ENCODE peak calls at places on chromosomes 1 and 21, in nine cellular contexts. One of them, this sample, is unnamed.

GRCh38 chr1:50978144-50978851 is 8.3 kb downstream of the CDKN2C start:
- DNase-seq in K562: no peak
- DNase-seq in breast epithelium: no peak
- DNase-seq in stomach: peak; percentile 61
- DNase-seq in prostate gland: peak; percentile 42
- DNase-seq in spleen: peak; percentile 86
- DNase-seq in GM12891: peak; percentile 22
- DNase-seq in GM23338: peak; percentile 94
- DNase-seq in sigmoid colon: peak; percentile 83
- DNase-seq in this sample: no peak

GRCh38 chr1:176531036-176531435 is 68.1 kb downstream of the PAPPA2 start:
- DNase-seq in stomach: no peak
- DNase-seq in breast epithelium: no peak
- DNase-seq in GM23338: no peak
- DNase-seq in K562: no peak
- DNase-seq in prostate gland: peak; percentile 19
- DNase-seq in GM12891: no peak
- DNase-seq in sigmoid colon: no peak
- DNase-seq in spleen: no peak
- DNase-seq in this sample: no peak

GRCh38 chr1:62676606-62677356 is 11.4 kb downstream of the DOCK7 start:
- DNase-seq in GM12891: no peak
- DNase-seq in sigmoid colon: no peak
- DNase-seq in stomach: no peak
- DNase-seq in spleen: no peak
- DNase-seq in GM23338: peak; percentile 47
- DNase-seq in prostate gland: no peak
- DNase-seq in breast epithelium: no peak
- DNase-seq in K562: no peak
- DNase-seq in this sample: no peak

GRCh38 chr1:236361909-236362590 is 32.0 kb upstream of the EDARADD start:
- DNase-seq in sigmoid colon: no peak
- DNase-seq in spleen: no peak
- DNase-seq in prostate gland: no peak
- DNase-seq in GM12891: no peak
- DNase-seq in stomach: no peak
- DNase-seq in K562: no peak
- DNase-seq in breast epithelium: no peak
- DNase-seq in GM23338: no peak
- DNase-seq in this sample: no peak

GRCh38 chr1:245336149-245336983 is 181.6 kb downstream of the KIF26B start:
- DNase-seq in prostate gland: no peak
- DNase-seq in K562: no peak
- DNase-seq in spleen: no peak
- DNase-seq in GM12891: no peak
- DNase-seq in breast epithelium: no peak
- DNase-seq in sigmoid colon: no peak
- DNase-seq in GM23338: peak; percentile 32
- DNase-seq in stomach: peak; percentile 51
- DNase-seq in this sample: no peak

GRCh38 chr1:210262167-210262896 is 29.7 kb downstream of the SERTAD4 start:
- DNase-seq in spleen: no peak
- DNase-seq in prostate gland: no peak
- DNase-seq in GM12891: no peak
- DNase-seq in sigmoid colon: peak; percentile 69
- DNase-seq in K562: no peak
- DNase-seq in GM23338: no peak
- DNase-seq in breast epithelium: no peak
- DNase-seq in stomach: no peak
- DNase-seq in this sample: no peak

GRCh38 chr1:101364370-101365120 is 127.7 kb downstream of the S1PR1 start:
- DNase-seq in breast epithelium: no peak
- DNase-seq in GM23338: no peak
- DNase-seq in K562: no peak
- DNase-seq in spleen: no peak
- DNase-seq in prostate gland: no peak
- DNase-seq in stomach: no peak
- DNase-seq in sigmoid colon: no peak
- DNase-seq in GM12891: no peak
- DNase-seq in this sample: no peak

GRCh38 chr1:198201956-198202784 is 45.4 kb downstream of the NEK7 start:
- DNase-seq in sigmoid colon: no peak
- DNase-seq in prostate gland: no peak
- DNase-seq in GM23338: no peak
- DNase-seq in GM12891: no peak
- DNase-seq in breast epithelium: no peak
- DNase-seq in stomach: no peak
- DNase-seq in spleen: no peak
- DNase-seq in K562: no peak
- DNase-seq in this sample: no peak

GRCh38 chr21:42010507-42011493 is 640 bp upstream of the ZBTB21 start:
- DNase-seq in GM23338: peak; percentile 55
- DNase-seq in spleen: peak; percentile 95
- DNase-seq in K562: peak; percentile 71
- DNase-seq in breast epithelium: no peak
- DNase-seq in sigmoid colon: no peak
- DNase-seq in GM12891: no peak
- DNase-seq in stomach: no peak
- DNase-seq in prostate gland: peak; percentile 43
- DNase-seq in this sample: no peak

GRCh38 chr1:228087771-228088251 is 5.3 kb downstream of the ARF1 start:
- DNase-seq in GM23338: no peak
- DNase-seq in stomach: no peak
- DNase-seq in sigmoid colon: peak; percentile 58
- DNase-seq in breast epithelium: peak; percentile 42
- DNase-seq in GM12891: no peak
- DNase-seq in prostate gland: no peak
- DNase-seq in spleen: peak; percentile 80
- DNase-seq in K562: no peak
- DNase-seq in this sample: no peak

GRCh38 chr21:42599486-42599885 is 53.9 kb upstream of the PDE9A start:
- DNase-seq in GM12891: no peak
- DNase-seq in prostate gland: no peak
- DNase-seq in sigmoid colon: no peak
- DNase-seq in K562: no peak
- DNase-seq in GM23338: no peak
- DNase-seq in stomach: no peak
- DNase-seq in spleen: no peak
- DNase-seq in breast epithelium: peak; percentile 36
- DNase-seq in this sample: no peak

GRCh38 chr1:154324669-154325582 is at the start of gene ATP8B2:
- DNase-seq in GM23338: peak; percentile 93
- DNase-seq in GM12891: peak; percentile 79
- DNase-seq in breast epithelium: no peak
- DNase-seq in sigmoid colon: peak; percentile 88
- DNase-seq in prostate gland: peak; percentile 69
- DNase-seq in K562: peak; percentile 80
- DNase-seq in spleen: peak; percentile 93
- DNase-seq in stomach: peak; percentile 76
- DNase-seq in this sample: peak; percentile 69
- TF ChIP-seq POLR2AphosphoS5 in GM23338: peak; percentile 38
- TF ChIP-seq POLR2AphosphoS5 in GM12891: no peak
- TF ChIP-seq POLR2AphosphoS5 in breast epithelium: no peak
- TF ChIP-seq POLR2AphosphoS5 in sigmoid colon: peak; percentile 70
- TF ChIP-seq POLR2AphosphoS5 in prostate gland: peak; percentile 75
- TF ChIP-seq POLR2AphosphoS5 in K562: no peak
- TF ChIP-seq POLR2AphosphoS5 in spleen: peak; percentile 56
- TF ChIP-seq POLR2AphosphoS5 in stomach: peak; percentile 19
- TF ChIP-seq POLR2AphosphoS5 in this sample: no peak

DNA sequence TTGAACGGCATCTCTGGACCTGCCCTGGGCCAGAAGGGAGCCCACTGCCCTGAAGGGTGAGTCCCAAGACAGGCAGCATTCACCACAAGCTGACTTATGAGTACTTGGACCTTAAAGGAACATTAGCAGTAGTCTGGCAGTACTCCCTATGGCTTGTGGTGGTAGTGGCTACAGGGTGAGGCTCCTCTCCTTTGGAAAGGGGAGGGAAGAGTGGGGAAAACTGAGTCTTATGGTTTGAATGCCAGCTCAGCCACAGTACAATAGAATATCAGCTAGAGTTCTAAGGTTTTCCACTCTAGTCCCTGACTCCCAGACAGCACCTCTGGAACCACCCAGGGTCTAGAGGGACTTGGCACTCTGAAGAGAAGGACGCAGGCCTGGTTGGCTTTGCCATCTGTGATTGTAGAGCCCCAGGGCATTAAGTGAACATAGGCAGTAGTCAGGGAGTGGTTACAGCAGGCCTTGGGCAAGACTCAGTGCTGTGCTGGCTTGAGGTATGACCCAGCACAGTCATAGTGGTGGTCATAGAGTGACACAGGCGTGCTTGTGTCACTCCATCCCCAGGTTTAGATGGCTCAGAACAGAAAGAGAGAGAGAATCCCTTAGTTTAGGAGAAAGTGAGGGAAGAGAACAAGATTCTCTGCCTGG is 31.0 kb downstream of the CD53 start:
- DNase-seq in prostate gland: no peak
- DNase-seq in GM12891: no peak
- DNase-seq in K562: no peak
- DNase-seq in GM23338: no peak
- DNase-seq in stomach: no peak
- DNase-seq in breast epithelium: no peak
- DNase-seq in spleen: no peak
- DNase-seq in sigmoid colon: no peak
- DNase-seq in this sample: no peak
- TF ChIP-seq POLR2AphosphoS5 in prostate gland: no peak
- TF ChIP-seq POLR2AphosphoS5 in GM12891: no peak
- TF ChIP-seq POLR2AphosphoS5 in K562: no peak
- TF ChIP-seq POLR2AphosphoS5 in GM23338: no peak
- TF ChIP-seq POLR2AphosphoS5 in stomach: no peak
- TF ChIP-seq POLR2AphosphoS5 in breast epithelium: no peak
- TF ChIP-seq POLR2AphosphoS5 in spleen: peak; percentile 14
- TF ChIP-seq POLR2AphosphoS5 in sigmoid colon: no peak
- TF ChIP-seq POLR2AphosphoS5 in this sample: no peak

GRCh38 chr1:151401125-151401788 is 1.9 kb downstream of the PSMB4 start:
- DNase-seq in stomach: no peak
- DNase-seq in breast epithelium: no peak
- DNase-seq in prostate gland: no peak
- DNase-seq in GM12891: no peak
- DNase-seq in sigmoid colon: no peak
- DNase-seq in spleen: no peak
- DNase-seq in K562: no peak
- DNase-seq in GM23338: no peak
- DNase-seq in this sample: no peak
- TF ChIP-seq POLR2AphosphoS5 in stomach: no peak
- TF ChIP-seq POLR2AphosphoS5 in breast epithelium: no peak
- TF ChIP-seq POLR2AphosphoS5 in prostate gland: no peak
- TF ChIP-seq POLR2AphosphoS5 in GM12891: no peak
- TF ChIP-seq POLR2AphosphoS5 in sigmoid colon: peak; percentile 6
- TF ChIP-seq POLR2AphosphoS5 in spleen: no peak
- TF ChIP-seq POLR2AphosphoS5 in K562: no peak
- TF ChIP-seq POLR2AphosphoS5 in GM23338: no peak
- TF ChIP-seq POLR2AphosphoS5 in this sample: peak; percentile 20

DNA sequence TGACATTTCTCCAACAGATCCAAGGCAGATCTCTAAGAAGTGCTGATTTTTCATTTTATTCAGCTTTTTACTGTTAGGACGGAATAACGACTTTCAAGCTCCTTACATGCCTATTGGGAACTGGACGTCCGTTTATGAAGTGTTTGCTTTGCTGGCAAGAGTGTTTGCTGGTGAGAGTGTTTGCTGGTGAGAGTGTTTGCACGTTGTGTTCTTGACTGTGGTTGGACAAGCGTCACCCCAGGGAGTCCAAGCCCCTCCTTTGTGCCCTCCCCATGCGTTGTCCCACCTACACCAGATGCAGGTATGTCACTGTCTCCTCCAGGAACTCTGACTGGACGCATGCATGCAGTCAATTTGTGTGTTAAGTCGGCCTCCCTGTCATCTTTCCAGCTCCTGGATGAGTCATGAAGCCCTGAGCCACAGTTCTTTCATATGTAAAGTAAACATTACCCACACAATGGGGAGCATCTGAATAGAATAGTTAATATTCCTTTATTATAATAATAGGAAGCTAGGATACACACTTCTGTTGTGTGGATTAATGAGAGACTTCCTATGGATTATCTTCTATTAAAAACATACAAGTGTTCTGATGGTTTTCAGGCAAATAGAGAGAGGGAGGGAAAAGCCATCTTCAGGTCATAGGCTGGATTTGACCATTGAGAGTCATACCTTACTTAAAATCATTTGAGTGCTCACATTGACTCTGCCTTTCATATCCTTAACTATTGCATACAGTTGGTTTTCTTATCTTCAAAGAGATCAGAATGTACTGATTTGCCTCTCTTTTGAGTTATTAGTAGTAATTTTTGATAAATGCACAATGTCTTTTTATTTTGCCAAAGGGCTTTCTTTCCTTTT is 119.2 kb downstream of the GALNT2 start:
- DNase-seq in GM12891: no peak
- DNase-seq in stomach: peak; percentile 69
- DNase-seq in prostate gland: peak; percentile 87
- DNase-seq in sigmoid colon: peak; percentile 85
- DNase-seq in spleen: no peak
- DNase-seq in GM23338: peak; percentile 75
- DNase-seq in breast epithelium: peak; percentile 83
- DNase-seq in K562: no peak
- DNase-seq in this sample: peak; percentile 76
- TF ChIP-seq POLR2AphosphoS5 in GM12891: no peak
- TF ChIP-seq POLR2AphosphoS5 in stomach: no peak
- TF ChIP-seq POLR2AphosphoS5 in prostate gland: peak; percentile 84
- TF ChIP-seq POLR2AphosphoS5 in sigmoid colon: peak; percentile 49
- TF ChIP-seq POLR2AphosphoS5 in spleen: no peak
- TF ChIP-seq POLR2AphosphoS5 in GM23338: no peak
- TF ChIP-seq POLR2AphosphoS5 in breast epithelium: no peak
- TF ChIP-seq POLR2AphosphoS5 in K562: no peak
- TF ChIP-seq POLR2AphosphoS5 in this sample: no peak

This sample was measured in Panc1.